ENCODE peak calls at places on chromosomes 6 and 20, in six cellular contexts. Z, L, N, Q, S and D are unnamed samples.
A peak's percentile ranks its signal among the peaks of the same experiment; 100 is the strongest.

GRCh38 chr6:169452117-169452868 is 198.6 kb upstream of the THBS2 start:
- DNase-seq in N (no peak), L (no peak), S (peak; percentile 45), Q (peak; percentile 90), Z (no peak), D (no peak)

GRCh38 chr6:36678488-36679042 is at the start of gene CDKN1A:
- DNase-seq in N (peak; percentile 87), L (no peak), S (peak; percentile 68), Z (peak; percentile 84), Q (peak; percentile 89), D (peak; percentile 86)

GRCh38 chr20:63128956-63129355 is 87.0 kb downstream of the YTHDF1 start:
- DNase-seq in N (no peak), Q (no peak), S (no peak), L (no peak), Z (no peak), D (peak; percentile 5)

GRCh38 chr6:154852700-154853099 is 119.5 kb downstream of the SCAF8 start:
- DNase-seq in L (no peak), Z (no peak), S (no peak), Q (peak; percentile 11), N (peak; percentile 14), D (no peak)

GRCh38 chr20:55882286-55882685 is 123.0 kb downstream of the CBLN4 start:
- DNase-seq in Q (no peak), N (no peak), S (no peak), L (no peak), Z (no peak), D (no peak)

GRCh38 chr6:112337209-112337638 is 9.9 kb upstream of the RFPL4B start:
- DNase-seq in L (no peak), N (peak; percentile 50), S (peak; percentile 43), Q (peak; percentile 31), Z (peak; percentile 50), D (peak; percentile 61)

GRCh38 chr6:67909354-67909753 is 725.7 kb upstream of the ADGRB3 start:
- DNase-seq in Q (no peak), N (no peak), S (no peak), L (no peak), Z (no peak), D (no peak)

GRCh38 chr6:42929928-42930360 is 664 bp downstream of the CNPY3 start:
- DNase-seq in Q (peak; percentile 70), S (no peak), L (peak; percentile 97), Z (no peak), N (no peak), D (no peak)

GRCh38 chr20:59829415-59830106 is 103.9 kb downstream of the SYCP2 start:
- DNase-seq in L (no peak), Z (peak; percentile 19), S (no peak), Q (no peak), N (no peak), D (no peak)

GRCh38 chr6:107636486-107636885 is 146.6 kb downstream of the SOBP start:
- DNase-seq in S (no peak), L (no peak), N (no peak), Z (no peak), Q (peak; percentile 44), D (peak; percentile 58)

GRCh38 chr6:81376745-81377144 is 375.7 kb downstream of the TENT5A start:
- DNase-seq in N (no peak), Q (no peak), L (no peak), Z (no peak), S (no peak), D (no peak)

GRCh38 chr6:135299256-135299655 is 118.1 kb downstream of the MYB start:
- DNase-seq in Z (no peak), N (no peak), Q (peak; percentile 80), S (no peak), L (no peak), D (no peak)

GRCh38 chr6:7050911-7051779 is 56.6 kb upstream of the RREB1 start:
- DNase-seq in L (no peak), Z (peak; percentile 81), N (no peak), Q (no peak), S (no peak), D (peak; percentile 59)

DNA sequence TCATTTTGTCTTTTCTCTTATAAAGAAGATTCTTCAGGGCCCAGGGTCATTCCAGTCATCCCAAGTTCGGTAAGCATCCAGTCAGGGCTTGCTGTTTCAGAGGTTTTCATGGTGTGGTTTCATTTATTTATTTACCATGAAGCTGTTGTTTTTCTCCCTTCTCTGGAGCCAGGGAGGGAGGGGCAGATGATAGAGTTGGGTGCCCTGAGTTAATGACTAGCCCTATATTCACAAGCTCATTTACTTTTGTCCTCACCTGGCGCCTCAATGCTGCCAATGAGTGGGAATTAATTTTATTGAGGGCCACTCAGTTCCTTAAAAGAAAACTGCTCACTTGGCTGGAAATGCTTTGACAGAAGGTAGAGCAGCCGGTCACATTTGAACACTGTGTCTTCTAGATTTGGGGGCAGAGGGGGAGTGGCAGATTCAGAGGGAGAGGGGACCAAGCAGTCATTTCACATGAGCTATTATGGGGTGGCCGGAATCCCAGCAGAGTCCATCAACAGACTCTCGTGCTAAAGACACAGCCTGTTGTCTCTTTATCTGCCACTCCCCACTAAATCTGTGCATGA is 573.3 kb upstream of the JAG1 start:
- DNase-seq in Z (no peak), S (no peak), Q (no peak), L (no peak), N (no peak), D (no peak)
- TF ChIP-seq ATF3 in Z (no peak), S (no peak), Q (no peak), L (no peak), N (no peak), D (no peak)

DNA sequence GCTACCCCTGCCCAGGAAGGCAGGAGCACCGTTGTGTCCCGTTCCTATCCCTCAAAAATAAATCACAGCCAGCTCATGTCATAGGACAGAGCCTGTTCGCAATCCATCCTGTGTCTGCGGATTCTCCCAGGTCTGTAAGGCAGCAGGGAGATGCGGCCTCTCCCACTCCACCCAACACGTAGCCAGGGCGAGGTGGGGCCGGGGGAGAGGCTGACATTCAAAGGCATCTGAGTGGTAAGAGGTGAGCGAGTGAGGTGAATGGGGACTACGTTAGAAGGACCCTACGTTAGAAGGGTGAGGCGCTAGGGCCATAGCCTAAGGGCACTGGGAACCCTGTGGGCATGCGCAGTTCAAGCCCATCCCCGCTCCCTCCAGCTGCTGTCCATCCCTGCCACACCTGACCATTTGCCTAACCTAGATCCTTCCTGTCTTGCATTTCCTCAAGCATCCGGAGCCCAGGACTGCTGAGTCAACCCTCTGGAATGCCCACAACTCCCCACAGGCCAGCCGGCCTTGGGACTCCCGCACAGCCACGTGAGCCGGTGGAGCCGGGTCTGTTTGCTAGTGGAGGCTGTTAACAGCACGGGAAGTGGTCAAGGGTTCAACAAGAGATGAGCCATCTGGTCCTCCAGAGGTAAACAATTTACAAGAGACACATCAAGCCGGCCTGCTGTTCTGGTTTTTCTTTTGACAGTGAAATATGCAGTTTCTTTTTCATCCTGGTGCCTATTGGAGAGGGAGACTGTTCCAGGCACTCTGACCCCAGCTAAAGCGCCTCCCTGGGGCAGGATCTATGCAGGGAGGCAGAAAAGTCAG is 45.9 kb downstream of the RIPOR3 start:
- DNase-seq in Q (peak; percentile 41), L (no peak), N (peak; percentile 100), Z (peak; percentile 77), S (peak; percentile 80), D (peak; percentile 77)
- TF ChIP-seq ATF3 in Q (no peak), L (no peak), N (peak; percentile 100), Z (peak; percentile 64), S (no peak), D (no peak)

GRCh38 chr6:144285798-144286502 is 815 bp downstream of the UTRN start:
- DNase-seq in S (no peak), Q (peak; percentile 35), L (no peak), N (peak; percentile 24), Z (peak; percentile 69), D (peak; percentile 63)
- TF ChIP-seq ATF3 in S (no peak), Q (no peak), L (no peak), N (peak; percentile 14), Z (no peak), D (no peak)

GRCh38 chr20:61797971-61798411 is 267.7 kb downstream of the TAF4 start:
- DNase-seq in S (no peak), Q (no peak), Z (no peak), L (no peak), N (no peak), D (no peak)

GRCh38 chr20:61799394-61799923 is 266.2 kb downstream of the TAF4 start:
- DNase-seq in S (no peak), L (no peak), N (no peak), Z (no peak), Q (no peak), D (no peak)

GRCh38 chr20:61799928-61800327 is 265.8 kb downstream of the TAF4 start:
- DNase-seq in L (no peak), Q (no peak), N (no peak), Z (no peak), S (no peak), D (no peak)

GRCh38 chr20:61797200-61797599 is 268.5 kb downstream of the TAF4 start:
- DNase-seq in N (no peak), Q (no peak), S (no peak), L (no peak), Z (no peak), D (peak; percentile 25)

GRCh38 chr20:61798632-61799031 is 267.0 kb downstream of the TAF4 start:
- DNase-seq in L (no peak), Z (no peak), Q (no peak), N (no peak), S (no peak), D (no peak)
- TF ChIP-seq ATF3 in L (no peak), Z (no peak), Q (no peak), N (no peak), S (no peak), D (no peak)

GRCh38 chr20:8621021-8621420 is 447.9 kb upstream of the PLCB4 start:
- DNase-seq in N (no peak), L (no peak), Z (no peak), S (no peak), Q (no peak), D (no peak)

GRCh38 chr20:8616792-8617191 is 452.1 kb upstream of the PLCB4 start:
- DNase-seq in S (no peak), N (no peak), Z (no peak), Q (no peak), L (no peak), D (no peak)
- TF ChIP-seq ATF3 in S (no peak), N (no peak), Z (no peak), Q (no peak), L (no peak), D (no peak)